ENCODE peak calls at places on chromosomes 2 and 18, in six cellular contexts. One of them, this sample, is unnamed.

GRCh38 chr2:16559263-16559662 is 106.4 kb downstream of the CYRIA start:
- DNase-seq in K562: no peak
- DNase-seq in A549: no peak
- DNase-seq in endothelial cell of umbilical vein: no peak
- DNase-seq in HepG2: no peak
- DNase-seq in GM12878: no peak
- DNase-seq in this sample: no peak

GRCh38 chr2:131016826-131017596 is 76.2 kb downstream of the FAM168B start:
- DNase-seq in K562: no peak
- DNase-seq in A549: peak
- DNase-seq in endothelial cell of umbilical vein: no peak
- DNase-seq in HepG2: peak
- DNase-seq in GM12878: no peak
- DNase-seq in this sample: no peak

GRCh38 chr2:20626698-20627471 is 24.0 kb downstream of the HS1BP3 start:
- DNase-seq in K562: no peak
- DNase-seq in A549: no peak
- DNase-seq in endothelial cell of umbilical vein: no peak
- DNase-seq in HepG2: no peak
- DNase-seq in GM12878: no peak
- DNase-seq in this sample: peak

GRCh38 chr18:75130591-75131274 is 78.2 kb downstream of the PTGR3 start:
- DNase-seq in K562: no peak
- DNase-seq in A549: no peak
- DNase-seq in endothelial cell of umbilical vein: no peak
- DNase-seq in HepG2: no peak
- DNase-seq in GM12878: no peak
- DNase-seq in this sample: no peak

GRCh38 chr18:78962098-78962497 is 17.5 kb upstream of the SALL3 start:
- DNase-seq in K562: no peak
- DNase-seq in A549: no peak
- DNase-seq in endothelial cell of umbilical vein: no peak
- DNase-seq in HepG2: no peak
- DNase-seq in GM12878: no peak
- DNase-seq in this sample: no peak

GRCh38 chr2:108354171-108354570 is 23.6 kb upstream of the SULT1C4 start:
- DNase-seq in K562: no peak
- DNase-seq in A549: no peak
- DNase-seq in endothelial cell of umbilical vein: no peak
- DNase-seq in HepG2: no peak
- DNase-seq in GM12878: no peak
- DNase-seq in this sample: peak

GRCh38 chr2:231221761-231222160 is 23.3 kb downstream of the ARMC9 start:
- DNase-seq in K562: no peak
- DNase-seq in A549: no peak
- DNase-seq in endothelial cell of umbilical vein: no peak
- DNase-seq in HepG2: no peak
- DNase-seq in GM12878: no peak
- DNase-seq in this sample: no peak

GRCh38 chr18:7878265-7879173 is 311.4 kb downstream of the PTPRM start:
- DNase-seq in K562: no peak
- DNase-seq in A549: peak
- DNase-seq in endothelial cell of umbilical vein: peak
- DNase-seq in HepG2: peak
- DNase-seq in GM12878: no peak
- DNase-seq in this sample: no peak

GRCh38 chr2:241728627-241729026 is 5.8 kb upstream of the D2HGDH start:
- DNase-seq in K562: no peak
- DNase-seq in A549: no peak
- DNase-seq in endothelial cell of umbilical vein: peak
- DNase-seq in HepG2: no peak
- DNase-seq in GM12878: no peak
- DNase-seq in this sample: no peak

GRCh38 chr2:3761328-3761727 is 58.0 kb downstream of the DCDC2C start:
- DNase-seq in K562: no peak
- DNase-seq in A549: no peak
- DNase-seq in endothelial cell of umbilical vein: no peak
- DNase-seq in HepG2: no peak
- DNase-seq in GM12878: no peak
- DNase-seq in this sample: no peak

GRCh38 chr2:16870677-16871076 is 205.0 kb upstream of the CYRIA start:
- DNase-seq in K562: no peak
- DNase-seq in A549: no peak
- DNase-seq in endothelial cell of umbilical vein: no peak
- DNase-seq in HepG2: no peak
- DNase-seq in GM12878: no peak
- DNase-seq in this sample: no peak

GRCh38 chr2:176162911-176163654 is 6.0 kb downstream of the HOXD3 start:
- DNase-seq in K562: no peak
- DNase-seq in A549: no peak
- DNase-seq in endothelial cell of umbilical vein: no peak
- DNase-seq in HepG2: no peak
- DNase-seq in GM12878: no peak
- DNase-seq in this sample: no peak

GRCh38 chr2:11505652-11506610 is 27.9 kb upstream of the GREB1 start:
- DNase-seq in K562: no peak
- DNase-seq in A549: no peak
- DNase-seq in endothelial cell of umbilical vein: no peak
- DNase-seq in HepG2: peak
- DNase-seq in GM12878: peak
- DNase-seq in this sample: no peak

GRCh38 chr18:79707239-79707638 is 27.6 kb downstream of the CTDP1 start:
- DNase-seq in K562: no peak
- DNase-seq in A549: no peak
- DNase-seq in endothelial cell of umbilical vein: no peak
- DNase-seq in HepG2: no peak
- DNase-seq in GM12878: no peak
- DNase-seq in this sample: no peak

GRCh38 chr2:196980498-196980897 is 54.0 kb upstream of the PGAP1 start:
- DNase-seq in K562: no peak
- DNase-seq in A549: no peak
- DNase-seq in endothelial cell of umbilical vein: no peak
- DNase-seq in HepG2: no peak
- DNase-seq in GM12878: no peak
- DNase-seq in this sample: no peak

GRCh38 chr18:42649636-42650035 is 465.8 kb downstream of the RIT2 start:
- DNase-seq in K562: no peak
- DNase-seq in A549: no peak
- DNase-seq in endothelial cell of umbilical vein: peak
- DNase-seq in HepG2: no peak
- DNase-seq in GM12878: no peak
- DNase-seq in this sample: no peak

GRCh38 chr2:10316860-10317259 is 14.2 kb downstream of the HPCAL1 start:
- DNase-seq in K562: no peak
- DNase-seq in A549: no peak
- DNase-seq in endothelial cell of umbilical vein: no peak
- DNase-seq in HepG2: no peak
- DNase-seq in GM12878: no peak
- DNase-seq in this sample: no peak

GRCh38 chr2:44055229-44055628 is 59.4 kb upstream of the LRPPRC start:
- DNase-seq in K562: no peak
- DNase-seq in A549: no peak
- DNase-seq in endothelial cell of umbilical vein: no peak
- DNase-seq in HepG2: no peak
- DNase-seq in GM12878: no peak
- DNase-seq in this sample: no peak

GRCh38 chr18:76765649-76766048 is 56.7 kb upstream of the ZNF236 start:
- DNase-seq in K562: no peak
- DNase-seq in A549: no peak
- DNase-seq in endothelial cell of umbilical vein: no peak
- DNase-seq in HepG2: no peak
- DNase-seq in GM12878: no peak
- DNase-seq in this sample: no peak

GRCh38 chr2:235541016-235541415 is 47.2 kb downstream of the AGAP1 start:
- DNase-seq in K562: no peak
- DNase-seq in A549: no peak
- DNase-seq in endothelial cell of umbilical vein: no peak
- DNase-seq in HepG2: peak
- DNase-seq in GM12878: no peak
- DNase-seq in this sample: no peak

GRCh38 chr2:6917071-6917760 is at the start of gene RNF144A:
- DNase-seq in K562: peak
- DNase-seq in A549: peak
- DNase-seq in endothelial cell of umbilical vein: peak
- DNase-seq in HepG2: no peak
- DNase-seq in GM12878: no peak
- DNase-seq in this sample: peak

GRCh38 chr2:112001942-112002341 is 53.1 kb upstream of the TMEM87B start:
- DNase-seq in K562: no peak
- DNase-seq in A549: no peak
- DNase-seq in endothelial cell of umbilical vein: no peak
- DNase-seq in HepG2: no peak
- DNase-seq in GM12878: no peak
- DNase-seq in this sample: no peak

GRCh38 chr2:18749912-18750526 is 160.7 kb upstream of the NT5C1B start:
- DNase-seq in K562: peak
- DNase-seq in A549: peak
- DNase-seq in endothelial cell of umbilical vein: peak
- DNase-seq in HepG2: peak
- DNase-seq in GM12878: no peak
- DNase-seq in this sample: peak

GRCh38 chr2:32926708-32927084 is 20.1 kb upstream of the LTBP1 start:
- DNase-seq in K562: no peak
- DNase-seq in A549: peak
- DNase-seq in endothelial cell of umbilical vein: peak
- DNase-seq in HepG2: no peak
- DNase-seq in GM12878: no peak
- DNase-seq in this sample: no peak

GRCh38 chr2:147714582-147714981 is 130.2 kb upstream of the ACVR2A start:
- DNase-seq in K562: no peak
- DNase-seq in A549: no peak
- DNase-seq in endothelial cell of umbilical vein: no peak
- DNase-seq in HepG2: no peak
- DNase-seq in GM12878: no peak
- DNase-seq in this sample: no peak
- TF ChIP-seq MYC in K562: no peak
- TF ChIP-seq MYC in A549: no peak
- TF ChIP-seq MYC in endothelial cell of umbilical vein: no peak
- TF ChIP-seq MYC in HepG2: no peak
- TF ChIP-seq MYC in GM12878: no peak
- TF ChIP-seq MYC in this sample: no peak

DNA sequence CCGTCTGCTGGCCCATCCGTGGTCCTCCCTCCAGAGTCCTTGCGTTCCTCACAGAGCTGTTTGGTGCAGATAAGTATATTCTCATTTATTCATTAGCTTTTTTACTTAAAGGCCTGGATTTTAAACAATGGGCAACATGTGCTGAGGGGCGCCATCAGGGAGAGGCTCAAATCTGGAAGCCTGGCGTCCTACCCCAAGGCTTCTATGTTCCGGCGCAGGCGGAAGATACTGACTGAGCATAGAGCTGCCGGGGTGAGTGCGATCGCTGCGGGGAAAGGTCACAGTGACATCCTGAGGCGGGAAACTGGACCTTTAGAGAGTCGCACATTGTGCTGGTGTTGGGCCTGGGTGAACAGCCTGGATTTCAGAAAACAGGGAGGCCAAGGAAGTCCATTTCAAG is 130.6 kb upstream of the PXDN start:
- DNase-seq in K562: no peak
- DNase-seq in A549: no peak
- DNase-seq in endothelial cell of umbilical vein: no peak
- DNase-seq in HepG2: no peak
- DNase-seq in GM12878: no peak
- DNase-seq in this sample: no peak
- TF ChIP-seq CTCF in K562: no peak
- TF ChIP-seq CTCF in A549: no peak
- TF ChIP-seq CTCF in endothelial cell of umbilical vein: no peak
- TF ChIP-seq CTCF in HepG2: no peak
- TF ChIP-seq CTCF in GM12878: no peak
- TF ChIP-seq CTCF in this sample: no peak

DNA sequence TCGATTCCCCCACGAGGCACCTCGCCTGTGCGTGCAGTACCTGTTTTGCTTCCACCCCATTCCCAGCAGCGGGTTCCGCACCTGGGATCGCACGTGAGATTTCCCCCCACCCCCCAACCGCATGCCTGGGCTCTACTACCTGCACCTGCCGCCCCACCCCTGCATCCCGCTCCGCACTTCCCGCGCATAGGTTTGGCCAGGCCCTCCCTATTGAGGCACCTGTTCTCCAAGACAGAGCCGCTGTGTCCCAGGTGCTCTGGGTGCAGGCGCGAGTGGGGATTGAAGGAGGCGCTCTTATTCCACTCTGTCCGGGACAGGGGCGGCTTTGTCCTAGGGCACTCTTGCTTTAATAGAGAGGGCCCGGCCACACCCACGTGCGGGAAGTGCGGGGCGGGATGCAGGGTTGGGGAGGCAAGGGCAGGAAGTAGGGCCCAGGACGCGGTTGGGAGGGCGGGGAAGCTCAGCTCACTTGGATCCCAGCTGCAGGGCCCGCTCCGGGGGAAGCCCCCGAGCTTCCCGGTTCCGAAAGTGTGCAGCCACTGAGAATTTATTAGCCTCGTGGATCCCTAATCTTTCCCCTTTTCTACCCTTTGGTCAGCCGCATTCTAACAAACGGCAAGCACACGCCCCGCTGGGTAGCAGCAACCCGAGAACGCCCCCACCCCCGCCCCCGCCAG is 698 bp upstream of the MOCOS start:
- DNase-seq in K562: peak
- DNase-seq in A549: peak
- DNase-seq in endothelial cell of umbilical vein: no peak
- DNase-seq in HepG2: peak
- DNase-seq in GM12878: no peak
- DNase-seq in this sample: no peak
- TF ChIP-seq MAX in K562: no peak
- TF ChIP-seq MAX in A549: no peak
- TF ChIP-seq MAX in endothelial cell of umbilical vein: no peak
- TF ChIP-seq MAX in HepG2: no peak
- TF ChIP-seq MAX in GM12878: no peak
- TF ChIP-seq MAX in this sample: no peak

GRCh38 chr18:41543815-41544214 is 411.2 kb upstream of the PIK3C3 start:
- DNase-seq in K562: no peak
- DNase-seq in A549: no peak
- DNase-seq in endothelial cell of umbilical vein: no peak
- DNase-seq in HepG2: no peak
- DNase-seq in GM12878: no peak
- DNase-seq in this sample: no peak

DNA sequence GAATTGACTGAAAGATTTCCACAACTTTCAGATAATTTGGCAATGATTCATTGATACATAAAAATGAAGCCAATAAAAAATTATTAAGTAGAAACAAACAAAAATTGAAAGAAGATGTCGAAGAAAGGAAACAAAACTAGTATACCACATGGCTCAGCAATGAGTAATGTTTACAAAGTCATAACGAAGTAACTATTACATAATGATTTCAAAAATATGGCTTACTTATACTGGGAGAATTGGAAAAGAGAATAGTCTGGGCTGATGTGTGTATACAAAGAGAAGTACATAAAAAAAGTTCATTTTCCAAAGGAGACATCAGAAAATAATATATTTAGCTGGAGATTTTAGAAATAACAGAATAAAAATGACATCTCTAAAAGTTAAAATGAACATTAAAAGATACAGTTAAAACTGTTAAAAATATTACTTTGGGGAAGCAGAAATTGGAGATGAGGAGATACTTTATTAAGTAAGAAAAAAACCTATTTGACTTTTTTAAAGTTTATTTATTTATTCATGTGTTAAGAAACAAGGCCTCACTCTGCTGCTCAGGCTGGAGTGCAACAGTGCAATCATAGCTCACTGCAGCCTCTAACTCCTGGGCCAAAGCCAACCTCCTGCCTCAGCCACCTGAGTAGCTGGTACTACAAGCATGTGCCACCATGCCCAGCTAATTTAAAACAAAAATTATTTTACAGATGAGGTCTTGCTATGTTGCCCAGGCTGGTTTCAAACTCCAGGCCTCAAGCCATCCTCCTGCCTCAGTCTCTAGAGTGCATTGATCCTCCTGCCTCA is 409.7 kb upstream of the PIK3C3 start:
- DNase-seq in K562: no peak
- DNase-seq in A549: no peak
- DNase-seq in endothelial cell of umbilical vein: no peak
- DNase-seq in HepG2: no peak
- DNase-seq in GM12878: no peak
- DNase-seq in this sample: no peak
- TF ChIP-seq MYC in K562: no peak
- TF ChIP-seq MYC in A549: no peak
- TF ChIP-seq MYC in endothelial cell of umbilical vein: no peak
- TF ChIP-seq MYC in HepG2: no peak
- TF ChIP-seq MYC in GM12878: no peak
- TF ChIP-seq MYC in this sample: no peak

This sample was measured in NB4.